ENCODE peak calls at places on chromosomes 11 and 22, in four cellular contexts. One of them, this sample, is unnamed.

GRCh38 chr11:76232026-76232665 is 25.8 kb upstream of the WNT11 start:
- DNase-seq in GM10248: peak
- DNase-seq in lung: no peak
- DNase-seq in tibial artery: no peak
- DNase-seq in this sample: no peak

GRCh38 chr11:10641314-10642206 is 52.0 kb downstream of the IRAG1 start:
- DNase-seq in GM10248: peak
- DNase-seq in lung: no peak
- DNase-seq in tibial artery: peak
- DNase-seq in this sample: no peak

GRCh38 chr22:49312601-49313000 is 515.1 kb downstream of the BRD1 start:
- DNase-seq in GM10248: no peak
- DNase-seq in lung: no peak
- DNase-seq in tibial artery: no peak
- DNase-seq in this sample: no peak

GRCh38 chr11:1103401-1104360 is 29.0 kb downstream of the MUC2 start:
- DNase-seq in GM10248: no peak
- DNase-seq in lung: no peak
- DNase-seq in tibial artery: no peak
- DNase-seq in this sample: no peak

GRCh38 chr22:48315415-48316244 is 1512.0 kb downstream of the BRD1 start:
- DNase-seq in GM10248: no peak
- DNase-seq in lung: no peak
- DNase-seq in tibial artery: no peak
- DNase-seq in this sample: no peak

GRCh38 chr22:38479096-38479840 is 11.4 kb downstream of the KDELR3 start:
- DNase-seq in GM10248: no peak
- DNase-seq in lung: no peak
- DNase-seq in tibial artery: no peak
- DNase-seq in this sample: no peak

GRCh38 chr11:122330466-122330865 is 214.5 kb upstream of the BLID start:
- DNase-seq in GM10248: no peak
- DNase-seq in lung: no peak
- DNase-seq in tibial artery: no peak
- DNase-seq in this sample: no peak

GRCh38 chr11:102783016-102783415 is 2.6 kb upstream of the MMP10 start:
- DNase-seq in GM10248: no peak
- DNase-seq in lung: no peak
- DNase-seq in tibial artery: no peak
- DNase-seq in this sample: no peak

GRCh38 chr11:117604349-117604995 is 192.5 kb downstream of the DSCAML1 start:
- DNase-seq in GM10248: no peak
- DNase-seq in lung: no peak
- DNase-seq in tibial artery: no peak
- DNase-seq in this sample: no peak

GRCh38 chr11:63892233-63892632 is 24.7 kb downstream of the RCOR2 start:
- DNase-seq in GM10248: no peak
- DNase-seq in lung: no peak
- DNase-seq in tibial artery: no peak
- DNase-seq in this sample: no peak

GRCh38 chr11:48116843-48117242 is 99.8 kb upstream of the OR4B1 start:
- DNase-seq in GM10248: no peak
- DNase-seq in lung: no peak
- DNase-seq in tibial artery: no peak
- DNase-seq in this sample: no peak

GRCh38 chr22:26259510-26259909 is 90.2 kb downstream of the SEZ6L start:
- DNase-seq in GM10248: no peak
- DNase-seq in lung: no peak
- DNase-seq in tibial artery: no peak
- DNase-seq in this sample: no peak

GRCh38 chr22:23128269-23129108 is 13.3 kb downstream of the RSPH14 start:
- DNase-seq in GM10248: peak
- DNase-seq in lung: peak
- DNase-seq in tibial artery: peak
- DNase-seq in this sample: peak

GRCh38 chr11:64814712-64815187 is 4.4 kb upstream of the MEN1 start:
- DNase-seq in GM10248: peak
- DNase-seq in lung: no peak
- DNase-seq in tibial artery: no peak
- DNase-seq in this sample: no peak

GRCh38 chr11:72896431-72896830 is 82.2 kb downstream of the ATG16L2 start:
- DNase-seq in GM10248: no peak
- DNase-seq in lung: no peak
- DNase-seq in tibial artery: no peak
- DNase-seq in this sample: no peak

GRCh38 chr22:20242393-20243175 is 25.5 kb downstream of the RTN4R start:
- DNase-seq in GM10248: no peak
- DNase-seq in lung: no peak
- DNase-seq in tibial artery: no peak
- DNase-seq in this sample: no peak

GRCh38 chr11:64207247-64208085 is 945 bp downstream of the FERMT3 start:
- DNase-seq in GM10248: peak
- DNase-seq in lung: peak
- DNase-seq in tibial artery: peak
- DNase-seq in this sample: no peak

GRCh38 chr11:8756201-8756600 is 73.6 kb downstream of the RPL27A start:
- DNase-seq in GM10248: no peak
- DNase-seq in lung: no peak
- DNase-seq in tibial artery: no peak
- DNase-seq in this sample: peak

GRCh38 chr11:110000045-110000502 is 93.1 kb upstream of the ZC3H12C start:
- DNase-seq in GM10248: peak
- DNase-seq in lung: no peak
- DNase-seq in tibial artery: no peak
- DNase-seq in this sample: peak

GRCh38 chr11:128448487-128448886 is 138.9 kb downstream of the ETS1 start:
- DNase-seq in GM10248: no peak
- DNase-seq in lung: no peak
- DNase-seq in tibial artery: no peak
- DNase-seq in this sample: no peak
- TF ChIP-seq CTCF in GM10248: no peak
- TF ChIP-seq CTCF in lung: no peak
- TF ChIP-seq CTCF in tibial artery: no peak
- TF ChIP-seq CTCF in this sample: no peak

GRCh38 chr11:93131709-93132108 is 66.1 kb downstream of the SLC36A4 start:
- DNase-seq in GM10248: no peak
- DNase-seq in lung: no peak
- DNase-seq in tibial artery: no peak
- DNase-seq in this sample: no peak
- TF ChIP-seq CTCF in GM10248: peak
- TF ChIP-seq CTCF in lung: no peak
- TF ChIP-seq CTCF in tibial artery: no peak
- TF ChIP-seq CTCF in this sample: no peak

GRCh38 chr11:91435694-91436375 is 788.8 kb upstream of the FAT3 start:
- DNase-seq in GM10248: no peak
- DNase-seq in lung: no peak
- DNase-seq in tibial artery: no peak
- DNase-seq in this sample: no peak

GRCh38 chr11:91433284-91434010 is 791.2 kb upstream of the FAT3 start:
- DNase-seq in GM10248: no peak
- DNase-seq in lung: no peak
- DNase-seq in tibial artery: no peak
- DNase-seq in this sample: no peak
- TF ChIP-seq CTCF in GM10248: no peak
- TF ChIP-seq CTCF in lung: no peak
- TF ChIP-seq CTCF in tibial artery: no peak
- TF ChIP-seq CTCF in this sample: no peak

DNA sequence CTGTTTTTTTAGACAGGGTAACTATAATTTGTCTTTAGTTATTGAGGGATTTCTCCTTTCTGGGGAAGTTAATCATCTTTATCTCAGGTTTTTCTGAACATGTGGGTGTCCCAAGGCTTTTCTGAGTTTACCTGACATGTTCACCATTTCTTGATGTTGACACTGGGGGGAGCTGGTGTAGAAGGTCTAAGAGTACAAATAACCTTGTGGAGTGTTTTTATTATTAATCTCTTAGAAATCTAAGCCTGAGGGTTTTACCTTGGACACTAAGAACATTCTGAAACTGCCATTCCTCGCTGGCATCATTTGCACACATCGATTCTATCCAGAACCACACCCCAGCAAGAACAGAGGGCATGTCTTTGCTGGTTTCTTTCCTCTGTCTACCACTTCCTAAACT is 15.6 kb upstream of the C11orf91 start:
- DNase-seq in GM10248: no peak
- DNase-seq in lung: no peak
- DNase-seq in tibial artery: no peak
- DNase-seq in this sample: no peak
- TF ChIP-seq CTCF in GM10248: peak
- TF ChIP-seq CTCF in lung: peak
- TF ChIP-seq CTCF in tibial artery: peak
- TF ChIP-seq CTCF in this sample: peak

GRCh38 chr11:94511932-94512781 is at the start of gene C11orf97:
- DNase-seq in GM10248: peak
- DNase-seq in lung: peak
- DNase-seq in tibial artery: peak
- DNase-seq in this sample: no peak
- TF ChIP-seq CTCF in GM10248: no peak
- TF ChIP-seq CTCF in lung: no peak
- TF ChIP-seq CTCF in tibial artery: no peak
- TF ChIP-seq CTCF in this sample: no peak

GRCh38 chr22:29799217-29799680 is 32.1 kb downstream of the UQCR10 start:
- DNase-seq in GM10248: no peak
- DNase-seq in lung: peak
- DNase-seq in tibial artery: peak
- DNase-seq in this sample: peak
- TF ChIP-seq CTCF in GM10248: no peak
- TF ChIP-seq CTCF in lung: no peak
- TF ChIP-seq CTCF in tibial artery: no peak
- TF ChIP-seq CTCF in this sample: no peak